ENCODE peak calls at places on chromosomes 7 and 10, in five cellular contexts. V is sigmoid colon, I is HCT116, G is Panc1, O is GM23338. F is an unnamed sample. For H3K4me1, the result is how much of the 10 kb centered on the place peaks cover.

GRCh38 chr10:10854715-10855114 is 163.0 kb upstream of the CELF2 start:
- DNase-seq in V (no peak), I (no peak), G (no peak), O (no peak), F (no peak)

GRCh38 chr7:150444674-150445365 is 5.6 kb upstream of the GIMAP8 start:
- DNase-seq in V (no peak), I (no peak), G (no peak), O (no peak), F (no peak)

GRCh38 chr10:25933653-25934608 is at the start of gene MYO3A:
- DNase-seq in V (no peak), I (no peak), G (no peak), O (peak), F (no peak)

GRCh38 chr7:128435311-128435654 is 20.4 kb upstream of the HILPDA start:
- DNase-seq in V (no peak), I (no peak), G (no peak), O (no peak), F (no peak)

GRCh38 chr10:121414366-121414765 is 183.9 kb downstream of the FGFR2 start:
- DNase-seq in V (no peak), I (no peak), G (no peak), O (no peak), F (no peak)

GRCh38 chr10:73920084-73920483 is 9.2 kb downstream of the PLAU start:
- DNase-seq in V (peak), I (no peak), G (no peak), O (peak), F (peak)

GRCh38 chr10:11415095-11415494 is 196.4 kb downstream of the USP6NL start:
- DNase-seq in V (no peak), I (no peak), G (no peak), O (no peak), F (no peak)

GRCh38 chr10:129568562-129569344 is 101.7 kb downstream of the MGMT start:
- DNase-seq in V (no peak), I (no peak), G (no peak), O (no peak), F (no peak)

GRCh38 chr10:59244871-59245270 is 68.4 kb downstream of the PHYHIPL start:
- DNase-seq in V (no peak), I (no peak), G (no peak), O (no peak), F (no peak)

GRCh38 chr10:15461353-15462108 is 90.4 kb upstream of the FAM171A1 start:
- DNase-seq in V (no peak), I (peak), G (no peak), O (no peak), F (no peak)

GRCh38 chr10:49076741-49077521 is 38.4 kb downstream of the VSTM4 start:
- DNase-seq in V (no peak), I (no peak), G (no peak), O (no peak), F (no peak)

GRCh38 chr7:153393666-153394065 is 634.1 kb downstream of the ACTR3B start:
- DNase-seq in V (no peak), I (no peak), G (no peak), O (peak), F (no peak)

DNA sequence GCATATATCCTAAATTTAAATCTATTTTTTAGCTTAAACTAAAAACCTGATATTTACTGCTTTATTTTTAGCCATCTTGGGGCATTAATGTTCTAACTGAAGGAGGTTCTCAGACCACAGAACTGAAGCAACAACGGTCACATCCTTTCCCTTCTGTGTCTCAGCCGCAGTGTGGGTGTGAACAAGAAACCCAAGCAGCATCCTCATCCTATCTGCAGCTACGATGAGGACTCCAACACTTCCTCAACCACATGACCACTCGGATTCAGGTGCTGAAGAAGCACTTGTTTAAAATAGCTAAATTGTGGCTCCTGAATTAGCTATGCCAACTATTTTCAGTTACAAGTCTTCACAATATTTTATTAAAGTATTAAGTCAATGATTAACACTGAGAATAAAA is 5.3 kb downstream of the ESYT2 start:
- DNase-seq in V (no peak), I (no peak), G (no peak), O (no peak), F (no peak)
- TF ChIP-seq POLR2AphosphoS5 in V (peak), I (no peak), G (no peak), O (no peak), F (no peak)

DNA sequence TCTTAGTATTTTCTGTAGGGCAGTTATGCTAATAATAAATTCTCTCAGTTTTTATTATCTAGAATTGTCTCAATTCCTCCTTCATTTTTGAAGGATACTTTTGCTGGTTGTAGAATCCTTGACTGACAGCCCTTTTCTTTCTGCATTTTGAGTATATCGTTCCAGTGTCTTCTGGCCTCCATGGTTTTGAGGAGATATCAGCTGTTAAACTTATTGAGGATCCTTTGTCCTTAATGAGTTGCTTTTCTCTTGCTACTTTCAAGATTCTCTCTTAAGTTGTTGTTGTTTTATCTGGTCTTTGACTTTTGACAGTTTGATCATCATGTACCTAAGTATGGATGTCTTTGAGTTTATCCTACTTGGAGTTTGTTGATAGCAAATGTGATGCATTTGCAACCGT is 8.9 kb upstream of the GJC3 start:
- DNase-seq in V (no peak), I (no peak), G (no peak), O (peak), F (no peak)
- H3K4me1 ChIP-seq in V (under half), I (under half), G (under half), O (under half), F (under half)

GRCh38 chr10:21496285-21497176 is 29.0 kb downstream of the SKIDA1 start:
- DNase-seq in V (peak), I (no peak), G (no peak), O (peak), F (no peak)
- TF ChIP-seq POLR2AphosphoS5 in V (no peak), I (no peak), G (peak), O (peak), F (no peak)

GRCh38 chr7:35760082-35760770 is 40.6 kb upstream of the SEPTIN7 start:
- DNase-seq in V (no peak), I (no peak), G (no peak), O (no peak), F (no peak)
- H3K4me1 ChIP-seq in V (under half), I (under half), G (under half), O (under half), F (under half)

DNA sequence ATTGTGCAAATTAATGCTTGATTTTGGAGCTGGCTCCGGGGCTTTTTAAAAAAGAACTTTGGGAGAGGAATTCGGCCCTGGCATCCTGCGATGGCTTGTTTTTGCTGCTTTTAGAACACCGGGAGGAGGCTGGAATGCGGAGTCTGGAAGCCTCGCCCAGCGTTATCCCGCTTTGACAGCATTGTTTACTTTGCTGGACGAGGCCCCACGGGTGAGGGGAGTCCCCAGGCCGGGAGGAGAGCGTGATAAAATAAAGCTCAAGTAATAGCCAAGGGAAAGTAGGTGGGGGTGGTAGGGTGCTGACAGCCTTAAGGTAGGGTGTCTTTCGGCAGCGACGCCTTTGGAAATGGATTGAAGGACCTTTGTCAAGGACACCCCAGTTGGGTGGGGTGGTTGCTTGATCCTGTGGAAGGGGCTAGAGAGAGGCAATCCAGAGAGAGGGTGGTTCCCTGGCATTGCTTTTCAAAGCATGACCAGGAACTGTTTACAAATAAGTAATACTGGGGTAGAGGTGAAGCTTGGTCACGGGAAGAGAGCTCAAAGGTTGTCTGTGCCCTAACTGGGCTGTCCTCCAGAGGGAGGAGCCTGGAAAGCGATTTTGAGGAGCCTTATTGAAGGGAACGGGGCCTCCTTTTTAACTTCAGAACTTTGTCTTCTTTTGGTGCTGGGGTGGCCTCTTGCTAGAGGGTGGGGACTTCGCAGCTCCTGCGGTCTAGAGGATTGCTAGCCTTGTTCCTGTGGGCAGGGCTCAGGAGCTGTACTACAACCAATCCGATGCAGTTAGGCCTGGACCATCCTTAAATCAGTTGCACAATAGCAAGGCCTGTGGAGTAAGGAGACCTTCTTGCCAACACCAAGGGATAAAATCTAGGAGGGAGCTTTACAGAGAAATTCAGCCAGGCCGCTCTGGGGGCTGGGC is 1.2 kb downstream of the EIF4EBP2 start:
- DNase-seq in V (peak), I (no peak), G (no peak), O (peak), F (peak)
- TF ChIP-seq POLR2AphosphoS5 in V (peak), I (no peak), G (no peak), O (no peak), F (peak)